ENCODE peak calls at places on chromosomes 12 and 14, in four cellular contexts. L is AG10803, I is GM12865, S is breast epithelium. W is an unnamed sample.

GRCh38 chr12:114092981-114093380 is 126.9 kb upstream of the RBM19 start:
- DNase-seq in L (peak), I (no peak), S (no peak), W (no peak)

GRCh38 chr12:95204141-95204866 is 13.0 kb downstream of the FGD6 start:
- DNase-seq in L (peak), I (peak), S (no peak), W (no peak)

GRCh38 chr12:113414519-113415038 is 7.6 kb upstream of the SDSL start:
- DNase-seq in L (no peak), I (no peak), S (no peak), W (no peak)

GRCh38 chr14:99327050-99327449 is 55.1 kb upstream of the BCL11B start:
- DNase-seq in L (no peak), I (no peak), S (no peak), W (no peak)

GRCh38 chr12:124386661-124387509 is 92.0 kb downstream of the RFLNA start:
- DNase-seq in L (no peak), I (no peak), S (no peak), W (no peak)

GRCh38 chr14:92982941-92983340 is 60.0 kb downstream of the CHGA start:
- DNase-seq in L (no peak), I (no peak), S (no peak), W (no peak)

GRCh38 chr12:80936642-80937390 is 918 bp downstream of the LIN7A start:
- DNase-seq in L (peak), I (peak), S (no peak), W (no peak)

GRCh38 chr12:21644516-21644915 is 13.1 kb downstream of the LDHB start:
- DNase-seq in L (no peak), I (no peak), S (no peak), W (no peak)

GRCh38 chr12:26125451-26126339 is 858 bp upstream of the BHLHE41 start:
- DNase-seq in L (peak), I (peak), S (peak), W (no peak)

GRCh38 chr12:104006929-104007328 is 41.3 kb downstream of the TDG start:
- DNase-seq in L (peak), I (no peak), S (no peak), W (no peak)

GRCh38 chr14:81400202-81400678 is at the start of gene STON2:
- DNase-seq in L (peak), I (no peak), S (no peak), W (no peak)

GRCh38 chr14:91255820-91256219 is 11.3 kb upstream of the GPR68 start:
- DNase-seq in L (no peak), I (no peak), S (no peak), W (no peak)

GRCh38 chr12:90245396-90245795 is 536.8 kb upstream of the ATP2B1 start:
- DNase-seq in L (peak), I (no peak), S (no peak), W (no peak)

GRCh38 chr12:14572401-14572800 is 4.7 kb upstream of the PLBD1 start:
- DNase-seq in L (no peak), I (peak), S (no peak), W (no peak)

GRCh38 chr12:95623554-95624170 is 72.4 kb upstream of the USP44 start:
- DNase-seq in L (peak), I (peak), S (peak), W (peak)

DNA sequence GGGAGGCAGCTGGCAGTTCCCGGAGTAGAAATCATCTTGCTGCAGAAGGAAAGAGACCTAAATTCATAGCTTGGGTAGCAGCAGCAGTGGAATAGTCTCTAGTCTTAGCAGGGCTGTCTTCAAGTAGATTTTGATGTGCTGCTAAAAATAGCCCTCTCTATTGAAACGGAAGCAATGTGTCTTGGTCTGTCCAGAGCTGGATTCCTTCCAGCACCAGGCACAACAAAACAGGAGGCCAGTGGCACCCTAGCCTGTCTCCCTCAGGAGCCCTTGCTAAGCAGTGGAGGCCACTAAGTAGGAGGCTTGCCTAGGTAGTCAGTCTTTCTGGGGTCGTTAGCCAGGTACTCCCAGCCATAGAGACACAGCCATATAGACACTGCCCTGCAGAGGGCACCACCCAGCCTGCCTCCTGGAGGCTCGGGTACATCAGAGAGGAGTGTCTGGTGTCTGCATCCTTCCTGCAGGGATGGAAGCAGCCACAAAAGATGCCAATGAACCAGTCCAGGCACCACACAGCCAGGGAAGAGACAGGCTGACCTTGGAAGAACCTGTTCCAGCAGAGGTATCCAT is 97.5 kb downstream of the CRACR2A start:
- DNase-seq in L (no peak), I (peak), S (no peak), W (no peak)
- TF ChIP-seq CTCF in L (peak), I (peak), S (no peak), W (peak)

DNA sequence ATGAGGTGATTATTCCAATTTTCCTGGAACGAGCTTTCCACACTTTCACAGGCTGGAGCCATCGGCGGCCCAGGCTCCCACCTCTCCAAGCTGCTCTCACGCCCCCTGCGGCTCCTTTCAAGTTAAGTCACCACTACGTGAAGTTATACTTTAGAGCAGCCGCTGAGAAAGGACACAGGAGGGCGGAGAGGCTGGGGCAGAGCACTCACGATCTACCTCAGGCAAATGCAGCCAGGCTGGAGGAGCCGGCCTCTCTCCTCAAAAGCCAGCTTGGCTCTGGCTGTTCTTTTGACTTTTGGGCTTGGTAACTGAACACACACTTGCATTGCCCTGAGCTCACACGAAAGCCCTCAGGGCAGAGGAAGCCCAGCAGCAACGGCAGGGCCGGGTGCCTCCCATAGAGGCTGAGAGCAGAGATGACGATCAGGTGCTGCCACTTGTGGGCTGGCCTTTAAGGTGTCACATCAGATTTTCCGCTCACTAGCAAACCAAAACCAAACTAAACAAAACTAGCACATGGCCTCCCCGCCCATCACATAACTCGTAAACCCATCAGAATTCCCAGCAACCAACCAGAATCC is 75.2 kb downstream of the PITPNM2 start:
- DNase-seq in L (no peak), I (peak), S (no peak), W (no peak)
- TF ChIP-seq CTCF in L (no peak), I (no peak), S (no peak), W (peak)

DNA sequence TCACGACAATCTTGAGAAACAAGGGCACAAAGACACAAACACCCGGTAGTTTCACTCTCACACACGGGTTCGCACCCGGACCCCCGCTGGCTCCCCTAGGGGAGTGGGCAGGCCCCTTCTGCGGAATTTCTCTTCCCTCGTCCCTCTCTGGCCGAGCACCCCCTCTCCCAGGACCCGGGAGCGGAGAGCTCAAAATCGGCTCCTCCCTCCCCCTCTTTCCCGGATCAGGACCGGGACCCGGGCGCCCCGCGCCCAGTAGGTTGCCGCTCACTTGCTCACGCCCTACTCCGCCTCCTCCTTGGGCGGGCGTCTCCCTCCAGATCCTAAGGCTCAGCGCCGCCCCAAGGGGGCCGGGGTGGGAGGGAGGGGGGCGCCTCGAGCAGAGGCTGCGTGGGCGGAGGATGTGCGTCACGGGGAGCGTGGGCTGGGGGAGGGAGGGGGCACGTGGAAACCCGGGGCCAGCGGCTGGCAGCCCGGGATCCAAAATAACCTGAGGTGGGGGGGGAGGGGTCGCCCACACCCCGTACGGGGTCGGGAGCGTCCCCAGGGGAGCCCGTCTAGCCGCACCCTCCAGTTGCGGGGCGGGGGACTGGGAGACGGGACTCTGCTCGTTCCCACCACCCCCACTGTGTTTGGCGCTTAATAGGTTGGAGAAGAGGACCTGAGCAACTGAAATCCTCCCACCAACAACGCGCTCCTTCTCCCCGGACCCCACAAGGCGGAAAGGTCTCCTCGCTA is 1.8 kb upstream of the NAB2 start:
- DNase-seq in L (peak), I (peak), S (peak), W (peak)
- TF ChIP-seq CTCF in L (no peak), I (no peak), S (no peak), W (no peak)

DNA sequence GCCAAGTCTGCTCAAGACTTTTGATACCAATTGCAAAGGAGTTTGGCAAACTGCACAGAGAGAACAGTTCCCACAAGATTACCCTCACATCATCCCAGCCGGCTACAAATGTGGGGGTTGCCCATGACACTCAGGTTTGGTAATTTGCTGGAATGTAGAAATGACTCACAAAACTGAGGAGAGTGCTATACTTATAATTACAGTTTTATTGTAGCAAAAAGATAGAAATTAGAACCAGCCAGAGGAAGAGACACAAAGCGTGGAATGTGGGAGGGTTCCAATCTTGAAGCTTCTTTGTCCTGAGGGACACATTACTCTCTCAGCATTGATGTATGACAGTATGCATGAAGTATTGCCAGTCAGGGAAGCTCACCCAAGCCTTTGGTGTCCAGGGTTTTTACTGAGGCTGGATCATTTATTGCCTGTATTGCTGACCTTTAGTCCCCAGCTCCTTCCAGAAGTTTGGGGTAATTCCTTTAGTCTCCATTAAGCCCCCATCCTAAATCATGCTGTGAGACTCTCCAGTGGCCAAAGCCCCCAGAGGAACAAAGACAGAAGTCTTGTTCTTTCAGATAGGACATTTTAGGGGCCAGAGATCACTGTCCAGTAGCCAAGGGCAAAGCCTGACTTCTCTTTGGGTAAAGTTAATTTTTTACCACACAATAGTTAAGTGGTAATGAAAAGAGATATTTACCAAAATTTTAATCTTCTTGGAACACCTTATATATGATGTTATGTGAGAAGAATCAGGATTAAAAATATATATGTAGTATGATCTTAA is 9.9 kb downstream of the TBK1 start:
- DNase-seq in L (peak), I (no peak), S (no peak), W (no peak)
- TF ChIP-seq CTCF in L (no peak), I (no peak), S (no peak), W (no peak)

GRCh38 chr12:6312529-6313325 is 2.2 kb downstream of the PLEKHG6 start:
- DNase-seq in L (peak), I (peak), S (peak), W (no peak)

GRCh38 chr12:6311822-6312528 is 1.5 kb downstream of the PLEKHG6 start:
- DNase-seq in L (no peak), I (no peak), S (no peak), W (no peak)

GRCh38 chr12:6314776-6315175 is 4.3 kb downstream of the PLEKHG6 start:
- DNase-seq in L (no peak), I (no peak), S (no peak), W (no peak)

GRCh38 chr12:6315184-6315583 is 4.7 kb downstream of the PLEKHG6 start:
- DNase-seq in L (no peak), I (no peak), S (no peak), W (no peak)

DNA sequence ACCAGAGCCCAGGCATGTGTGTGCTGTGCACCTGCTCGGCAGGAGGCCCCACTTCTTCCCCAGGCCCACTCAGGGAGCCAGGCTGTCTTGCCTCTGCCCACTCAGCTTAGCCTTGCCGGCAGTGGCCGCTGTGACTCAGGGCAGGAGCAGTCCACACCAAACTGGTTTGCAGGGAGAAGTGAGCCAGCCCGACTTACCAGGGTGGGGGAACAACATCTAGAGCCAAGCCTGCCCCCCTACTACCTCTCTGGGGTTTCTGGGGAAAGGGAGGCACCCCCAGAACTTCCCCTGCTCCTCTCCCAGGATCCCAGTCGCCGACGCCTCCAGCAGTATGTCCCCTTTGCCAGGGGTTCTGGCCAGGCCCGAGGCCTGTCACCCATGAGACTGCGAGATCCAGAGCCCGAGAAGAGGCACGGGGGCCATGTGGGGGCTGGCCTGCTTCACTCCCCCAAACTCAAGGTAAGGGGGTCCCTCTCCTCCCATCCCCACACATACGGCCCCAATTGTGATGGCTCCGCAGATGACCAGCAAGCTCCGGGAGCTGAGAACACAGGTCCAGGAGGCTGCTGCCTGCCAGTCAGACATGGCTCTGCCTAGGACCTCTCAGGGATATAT is 3.0 kb downstream of the PLEKHG6 start:
- DNase-seq in L (no peak), I (no peak), S (no peak), W (no peak)
- TF ChIP-seq CTCF in L (no peak), I (no peak), S (no peak), W (no peak)

W was measured in D721Med.